ENCODE peak calls at places on chromosomes 13 and 19, in four cellular contexts. One of them, this sample, is unnamed.

GRCh38 chr19:17109962-17110598 is 34.5 kb downstream of the MYO9B start:
- DNase-seq in AG04450: no peak
- DNase-seq in choroid plexus epithelial cell: no peak
- DNase-seq in CD4-positive, alpha-beta T cell: no peak
- DNase-seq in this sample: no peak

GRCh38 chr13:31436478-31436877 is 236.7 kb downstream of the B3GLCT start:
- DNase-seq in AG04450: no peak
- DNase-seq in choroid plexus epithelial cell: peak
- DNase-seq in CD4-positive, alpha-beta T cell: no peak
- DNase-seq in this sample: no peak

GRCh38 chr13:98293103-98293502 is 116.0 kb upstream of the RNF113B start:
- DNase-seq in CD4-positive, alpha-beta T cell: no peak
- DNase-seq in choroid plexus epithelial cell: no peak
- DNase-seq in AG04450: no peak
- DNase-seq in this sample: no peak

GRCh38 chr13:45833663-45834062 is 17.9 kb downstream of the SIAH3 start:
- DNase-seq in CD4-positive, alpha-beta T cell: no peak
- DNase-seq in choroid plexus epithelial cell: peak
- DNase-seq in AG04450: no peak
- DNase-seq in this sample: peak

GRCh38 chr19:39941615-39942507 is 7.4 kb upstream of the FCGBP start:
- DNase-seq in AG04450: no peak
- DNase-seq in CD4-positive, alpha-beta T cell: peak
- DNase-seq in choroid plexus epithelial cell: peak
- DNase-seq in this sample: peak

GRCh38 chr13:52128714-52129700 is at the start of gene NEK5:
- DNase-seq in AG04450: no peak
- DNase-seq in CD4-positive, alpha-beta T cell: peak
- DNase-seq in choroid plexus epithelial cell: peak
- DNase-seq in this sample: peak

GRCh38 chr19:1651061-1651547 is 1.3 kb downstream of the TCF3 start:
- DNase-seq in choroid plexus epithelial cell: peak
- DNase-seq in CD4-positive, alpha-beta T cell: peak
- DNase-seq in AG04450: no peak
- DNase-seq in this sample: peak

GRCh38 chr19:58123354-58123753 is 25.3 kb upstream of the ZSCAN18 start:
- DNase-seq in CD4-positive, alpha-beta T cell: no peak
- DNase-seq in choroid plexus epithelial cell: no peak
- DNase-seq in AG04450: no peak
- DNase-seq in this sample: no peak

GRCh38 chr13:113143466-113144254 is 14.8 kb upstream of the PROZ start:
- DNase-seq in choroid plexus epithelial cell: no peak
- DNase-seq in AG04450: no peak
- DNase-seq in CD4-positive, alpha-beta T cell: no peak
- DNase-seq in this sample: no peak

GRCh38 chr19:30224689-30225606 is 147.2 kb upstream of the ZNF536 start:
- DNase-seq in AG04450: no peak
- DNase-seq in CD4-positive, alpha-beta T cell: no peak
- DNase-seq in choroid plexus epithelial cell: no peak
- DNase-seq in this sample: no peak

GRCh38 chr13:46490129-46490528 is 62.8 kb upstream of the LRCH1 start:
- DNase-seq in CD4-positive, alpha-beta T cell: no peak
- DNase-seq in AG04450: no peak
- DNase-seq in choroid plexus epithelial cell: no peak
- DNase-seq in this sample: no peak

GRCh38 chr19:20611866-20612265 is 46.3 kb upstream of the ZNF737 start:
- DNase-seq in choroid plexus epithelial cell: no peak
- DNase-seq in AG04450: no peak
- DNase-seq in CD4-positive, alpha-beta T cell: no peak
- DNase-seq in this sample: no peak

GRCh38 chr19:47813995-47814328 is 7.8 kb upstream of the CRX start:
- DNase-seq in CD4-positive, alpha-beta T cell: no peak
- DNase-seq in choroid plexus epithelial cell: no peak
- DNase-seq in AG04450: no peak
- DNase-seq in this sample: no peak

GRCh38 chr13:88602786-88603777 is 931.9 kb downstream of the SLITRK5 start:
- DNase-seq in choroid plexus epithelial cell: no peak
- DNase-seq in CD4-positive, alpha-beta T cell: no peak
- DNase-seq in AG04450: no peak
- DNase-seq in this sample: no peak

GRCh38 chr13:99960663-99961440 is 10.7 kb downstream of the ZIC5 start:
- DNase-seq in choroid plexus epithelial cell: no peak
- DNase-seq in AG04450: no peak
- DNase-seq in CD4-positive, alpha-beta T cell: no peak
- DNase-seq in this sample: no peak

GRCh38 chr19:41911889-41912731 is 16.1 kb downstream of the ERFL start:
- DNase-seq in AG04450: no peak
- DNase-seq in CD4-positive, alpha-beta T cell: no peak
- DNase-seq in choroid plexus epithelial cell: no peak
- DNase-seq in this sample: no peak

GRCh38 chr19:48768989-48769713 is 13.8 kb downstream of the FGF21 start:
- DNase-seq in choroid plexus epithelial cell: no peak
- DNase-seq in CD4-positive, alpha-beta T cell: no peak
- DNase-seq in AG04450: no peak
- DNase-seq in this sample: no peak

GRCh38 chr13:111082240-111082639 is 32.9 kb upstream of the ARHGEF7 start:
- DNase-seq in CD4-positive, alpha-beta T cell: no peak
- DNase-seq in AG04450: no peak
- DNase-seq in choroid plexus epithelial cell: no peak
- DNase-seq in this sample: no peak

GRCh38 chr19:3192228-3192635 is 6.5 kb downstream of the NCLN start:
- DNase-seq in choroid plexus epithelial cell: no peak
- DNase-seq in CD4-positive, alpha-beta T cell: no peak
- DNase-seq in AG04450: no peak
- DNase-seq in this sample: no peak

GRCh38 chr13:51683537-51684050 is 99.3 kb downstream of the WDFY2 start:
- DNase-seq in AG04450: no peak
- DNase-seq in choroid plexus epithelial cell: no peak
- DNase-seq in CD4-positive, alpha-beta T cell: no peak
- DNase-seq in this sample: no peak

GRCh38 chr13:101829484-101829883 is 377.0 kb downstream of the ITGBL1 start:
- DNase-seq in CD4-positive, alpha-beta T cell: no peak
- DNase-seq in AG04450: no peak
- DNase-seq in choroid plexus epithelial cell: peak
- DNase-seq in this sample: no peak

GRCh38 chr13:79869326-79869725 is 388.4 kb downstream of the NDFIP2 start:
- DNase-seq in CD4-positive, alpha-beta T cell: no peak
- DNase-seq in AG04450: no peak
- DNase-seq in choroid plexus epithelial cell: peak
- DNase-seq in this sample: no peak

GRCh38 chr13:71240906-71241305 is 626.1 kb downstream of the DACH1 start:
- DNase-seq in choroid plexus epithelial cell: peak
- DNase-seq in CD4-positive, alpha-beta T cell: no peak
- DNase-seq in AG04450: no peak
- DNase-seq in this sample: peak

GRCh38 chr19:13850910-13851753 is 25.8 kb upstream of the NANOS3 start:
- DNase-seq in AG04450: peak
- DNase-seq in CD4-positive, alpha-beta T cell: peak
- DNase-seq in choroid plexus epithelial cell: peak
- DNase-seq in this sample: peak

GRCh38 chr19:50772408-50773311 is 2.4 kb downstream of the GPR32 start:
- DNase-seq in choroid plexus epithelial cell: peak
- DNase-seq in AG04450: no peak
- DNase-seq in CD4-positive, alpha-beta T cell: no peak
- DNase-seq in this sample: no peak

GRCh38 chr13:80030491-80030890 is 310.4 kb downstream of the SPRY2 start:
- DNase-seq in CD4-positive, alpha-beta T cell: no peak
- DNase-seq in AG04450: no peak
- DNase-seq in choroid plexus epithelial cell: peak
- DNase-seq in this sample: peak

DNA sequence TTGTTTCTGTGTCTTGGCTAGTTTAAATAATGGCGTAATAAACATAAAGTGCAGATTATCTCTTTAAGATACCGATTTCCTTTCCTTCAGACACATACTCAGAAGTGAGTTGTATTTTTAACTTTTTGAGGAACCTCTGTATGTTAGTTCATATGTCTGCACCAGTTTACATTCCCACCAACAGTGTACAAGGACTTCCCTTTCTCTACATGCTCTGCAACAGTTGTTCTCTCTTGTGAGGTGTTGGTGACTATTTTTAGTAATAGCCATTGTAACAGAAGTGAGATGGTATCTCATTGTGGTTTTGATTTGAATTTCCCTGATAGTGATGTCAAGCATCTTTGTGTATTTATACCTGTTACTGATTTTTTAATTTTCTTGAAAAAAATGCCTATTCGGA is 418.6 kb downstream of the UQCRFS1 start:
- DNase-seq in CD4-positive, alpha-beta T cell: no peak
- DNase-seq in AG04450: no peak
- DNase-seq in choroid plexus epithelial cell: no peak
- DNase-seq in this sample: no peak
- TF ChIP-seq CTCF in CD4-positive, alpha-beta T cell: no peak
- TF ChIP-seq CTCF in AG04450: no peak
- TF ChIP-seq CTCF in choroid plexus epithelial cell: no peak
- TF ChIP-seq CTCF in this sample: no peak

DNA sequence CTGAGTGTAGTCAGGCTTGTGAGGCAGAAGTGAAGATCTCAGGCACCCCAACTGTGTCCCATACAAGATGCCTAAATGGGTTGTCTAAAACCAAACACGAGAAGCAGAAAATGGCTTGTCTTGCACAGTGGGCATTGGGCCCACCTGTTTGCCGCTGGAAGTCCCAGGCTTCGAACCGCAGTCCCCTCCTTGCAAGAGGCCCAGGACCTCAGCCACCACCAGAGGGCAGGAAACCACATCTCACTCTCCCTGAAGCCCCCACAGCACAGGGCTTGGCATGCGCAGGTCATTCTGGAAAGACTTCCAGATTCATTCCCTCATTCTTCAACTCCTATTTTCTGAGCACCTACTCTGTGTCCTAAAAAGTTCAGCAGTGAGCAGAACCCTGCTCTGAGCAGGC is 973.7 kb downstream of the UQCRFS1 start:
- DNase-seq in CD4-positive, alpha-beta T cell: no peak
- DNase-seq in AG04450: no peak
- DNase-seq in choroid plexus epithelial cell: peak
- DNase-seq in this sample: no peak
- TF ChIP-seq CTCF in CD4-positive, alpha-beta T cell: no peak
- TF ChIP-seq CTCF in AG04450: no peak
- TF ChIP-seq CTCF in choroid plexus epithelial cell: peak
- TF ChIP-seq CTCF in this sample: no peak

DNA sequence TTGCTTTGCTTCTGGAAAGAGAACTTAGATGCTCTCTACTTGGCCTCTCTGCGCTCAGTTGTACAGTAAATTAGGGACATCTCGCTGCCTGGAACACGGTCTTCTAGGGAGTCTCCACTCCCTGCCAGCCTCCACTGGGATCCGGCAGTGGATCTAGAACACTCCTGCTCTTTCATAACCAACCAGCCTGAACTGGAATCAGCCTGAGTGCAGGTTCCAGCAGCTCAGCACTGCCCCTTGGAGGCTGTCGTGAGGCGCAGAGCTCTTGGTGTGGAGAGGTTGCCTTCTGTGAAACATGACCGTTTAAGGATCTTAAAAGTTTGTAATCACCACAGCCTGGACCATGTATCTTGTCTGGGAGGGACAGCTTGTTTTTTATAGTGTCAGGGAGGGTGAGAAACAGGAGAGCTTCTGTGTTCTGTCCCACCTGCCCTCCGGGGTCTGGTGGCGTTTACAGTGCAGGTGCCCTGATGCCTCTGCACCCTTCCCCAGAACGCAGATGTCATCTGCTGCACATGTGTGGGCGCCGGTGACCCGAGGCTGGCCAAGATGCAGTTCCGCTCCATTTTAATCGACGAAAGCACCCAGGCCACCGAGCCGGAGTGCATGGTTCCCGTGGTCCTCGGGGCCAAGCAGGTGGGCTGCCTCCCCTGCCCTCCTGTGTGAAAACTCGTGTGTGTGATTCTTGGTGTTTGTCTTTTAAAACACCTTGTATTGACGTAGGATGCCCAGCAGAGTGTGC is 24.8 kb downstream of the UPF1 start:
- DNase-seq in AG04450: no peak
- DNase-seq in CD4-positive, alpha-beta T cell: no peak
- DNase-seq in choroid plexus epithelial cell: peak
- DNase-seq in this sample: peak
- TF ChIP-seq CTCF in AG04450: peak
- TF ChIP-seq CTCF in CD4-positive, alpha-beta T cell: no peak
- TF ChIP-seq CTCF in choroid plexus epithelial cell: peak
- TF ChIP-seq CTCF in this sample: peak

GRCh38 chr13:23506821-23507210 is 63.4 kb upstream of the TNFRSF19 start:
- DNase-seq in AG04450: peak
- DNase-seq in CD4-positive, alpha-beta T cell: no peak
- DNase-seq in choroid plexus epithelial cell: peak
- DNase-seq in this sample: no peak

GRCh38 chr13:23505007-23505406 is 65.2 kb upstream of the TNFRSF19 start:
- DNase-seq in choroid plexus epithelial cell: peak
- DNase-seq in AG04450: no peak
- DNase-seq in CD4-positive, alpha-beta T cell: no peak
- DNase-seq in this sample: no peak

GRCh38 chr13:23509781-23510543 is 60.2 kb upstream of the TNFRSF19 start:
- DNase-seq in CD4-positive, alpha-beta T cell: no peak
- DNase-seq in choroid plexus epithelial cell: peak
- DNase-seq in AG04450: peak
- DNase-seq in this sample: peak

GRCh38 chr13:23504188-23504587 is 66.0 kb upstream of the TNFRSF19 start:
- DNase-seq in choroid plexus epithelial cell: no peak
- DNase-seq in AG04450: no peak
- DNase-seq in CD4-positive, alpha-beta T cell: no peak
- DNase-seq in this sample: no peak

DNA sequence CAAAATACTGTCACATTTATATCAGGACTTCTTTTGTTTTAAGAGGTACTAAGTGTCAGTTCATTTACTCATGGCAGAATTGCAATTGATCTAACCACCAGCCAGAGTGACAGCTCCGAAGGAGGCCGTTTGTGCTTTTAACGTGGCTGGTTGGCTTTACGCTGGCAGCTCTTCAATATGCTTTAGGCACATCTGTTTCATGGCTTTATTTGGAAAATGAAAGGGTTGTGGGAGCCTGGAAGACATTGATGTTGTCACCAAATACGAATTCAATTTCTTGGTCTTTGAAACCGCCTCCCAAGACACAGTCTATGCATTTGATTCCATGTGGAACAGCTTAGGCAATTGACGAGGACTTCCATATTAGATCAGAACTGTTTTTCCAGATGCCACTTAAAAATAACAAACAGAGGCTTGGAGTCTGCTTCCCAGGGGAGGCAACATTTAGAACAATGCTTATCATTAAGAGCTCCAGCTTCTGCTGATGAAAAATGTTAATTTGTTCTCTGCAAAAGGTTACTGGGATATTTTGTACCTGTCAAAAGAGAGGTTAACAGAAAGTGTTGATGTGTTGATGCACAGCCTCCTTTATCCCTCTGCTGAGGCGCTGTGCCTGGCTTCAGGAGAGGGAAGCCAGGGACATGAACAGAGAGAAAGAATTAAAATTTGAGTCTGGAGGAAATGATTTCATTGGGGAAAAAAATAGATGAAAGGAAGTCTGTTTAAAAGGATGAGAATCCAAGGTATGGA is 64.0 kb upstream of the TNFRSF19 start:
- DNase-seq in choroid plexus epithelial cell: no peak
- DNase-seq in CD4-positive, alpha-beta T cell: no peak
- DNase-seq in AG04450: no peak
- DNase-seq in this sample: no peak
- TF ChIP-seq CTCF in choroid plexus epithelial cell: no peak
- TF ChIP-seq CTCF in CD4-positive, alpha-beta T cell: no peak
- TF ChIP-seq CTCF in AG04450: no peak
- TF ChIP-seq CTCF in this sample: no peak

GRCh38 chr19:10074153-10074552 is 12.0 kb upstream of the SHFL start:
- DNase-seq in AG04450: no peak
- DNase-seq in choroid plexus epithelial cell: peak
- DNase-seq in CD4-positive, alpha-beta T cell: no peak
- DNase-seq in this sample: peak
- TF ChIP-seq CTCF in AG04450: peak
- TF ChIP-seq CTCF in choroid plexus epithelial cell: peak
- TF ChIP-seq CTCF in CD4-positive, alpha-beta T cell: peak
- TF ChIP-seq CTCF in this sample: peak